ENCODE peak calls at places on chromosomes 3 and 15, in four cellular contexts. One of them, this sample, is unnamed.

GRCh38 chr3:71069797-71070196 is 513.7 kb downstream of the FOXP1 start:
- DNase-seq in sigmoid colon: peak
- DNase-seq in adrenal gland: peak
- DNase-seq in HCT116: no peak
- DNase-seq in this sample: peak

GRCh38 chr3:133851931-133852330 is 43.8 kb downstream of the RAB6B start:
- DNase-seq in sigmoid colon: no peak
- DNase-seq in adrenal gland: no peak
- DNase-seq in HCT116: no peak
- DNase-seq in this sample: no peak

GRCh38 chr3:169241575-169241927 is 422.0 kb downstream of the MECOM start:
- DNase-seq in sigmoid colon: no peak
- DNase-seq in adrenal gland: no peak
- DNase-seq in HCT116: no peak
- DNase-seq in this sample: no peak

GRCh38 chr15:73856458-73857192 is 16.7 kb upstream of the TBC1D21 start:
- DNase-seq in sigmoid colon: no peak
- DNase-seq in adrenal gland: no peak
- DNase-seq in HCT116: no peak
- DNase-seq in this sample: no peak

GRCh38 chr15:76994001-76994400 is 925 bp upstream of the PSTPIP1 start:
- DNase-seq in sigmoid colon: peak
- DNase-seq in adrenal gland: no peak
- DNase-seq in HCT116: no peak
- DNase-seq in this sample: no peak

GRCh38 chr3:127018306-127018828 is 35.5 kb downstream of the PLXNA1 start:
- DNase-seq in sigmoid colon: no peak
- DNase-seq in adrenal gland: no peak
- DNase-seq in HCT116: no peak
- DNase-seq in this sample: no peak

GRCh38 chr3:176995946-176996345 is 201.3 kb downstream of the TBL1XR1 start:
- DNase-seq in sigmoid colon: no peak
- DNase-seq in adrenal gland: no peak
- DNase-seq in HCT116: no peak
- DNase-seq in this sample: no peak

GRCh38 chr3:85560088-85560790 is 601.5 kb downstream of the CADM2 start:
- DNase-seq in sigmoid colon: no peak
- DNase-seq in adrenal gland: no peak
- DNase-seq in HCT116: no peak
- DNase-seq in this sample: no peak

GRCh38 chr3:129486057-129487035 is 42.1 kb upstream of the RHO start:
- DNase-seq in sigmoid colon: peak
- DNase-seq in adrenal gland: no peak
- DNase-seq in HCT116: no peak
- DNase-seq in this sample: no peak

GRCh38 chr3:68239542-68239941 is 585.1 kb upstream of the SUCLG2 start:
- DNase-seq in sigmoid colon: no peak
- DNase-seq in adrenal gland: no peak
- DNase-seq in HCT116: no peak
- DNase-seq in this sample: no peak

GRCh38 chr3:134320749-134321148 is 53.5 kb downstream of the AMOTL2 start:
- DNase-seq in sigmoid colon: peak
- DNase-seq in adrenal gland: no peak
- DNase-seq in HCT116: peak
- DNase-seq in this sample: no peak

GRCh38 chr15:70025413-70026296 is 72.1 kb downstream of the TLE3 start:
- DNase-seq in sigmoid colon: no peak
- DNase-seq in adrenal gland: no peak
- DNase-seq in HCT116: no peak
- DNase-seq in this sample: peak
- TF ChIP-seq POLR2A in sigmoid colon: no peak
- TF ChIP-seq POLR2A in adrenal gland: no peak
- TF ChIP-seq POLR2A in HCT116: no peak
- TF ChIP-seq POLR2A in this sample: no peak

DNA sequence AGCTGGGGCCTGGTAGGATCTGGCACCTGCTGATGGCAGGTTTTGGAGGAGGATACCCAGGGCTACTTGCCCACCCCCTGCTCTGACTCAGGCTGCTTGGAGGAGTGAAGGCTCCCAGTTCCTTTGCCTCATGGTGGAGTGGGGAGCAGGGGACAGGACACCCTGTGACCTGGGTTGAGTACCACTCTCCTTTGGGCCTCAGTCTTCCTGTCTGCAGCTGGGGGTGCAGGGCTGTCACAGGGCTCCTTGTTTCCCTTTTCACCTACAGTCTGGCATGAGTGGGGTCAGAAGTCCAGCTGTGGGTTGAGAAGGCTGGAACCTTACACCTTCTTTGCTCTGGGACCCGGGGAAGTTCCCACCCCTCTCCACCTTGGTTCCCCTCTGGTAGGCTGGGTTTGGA is 14.7 kb downstream of the SEMA3F start:
- DNase-seq in sigmoid colon: no peak
- DNase-seq in adrenal gland: no peak
- DNase-seq in HCT116: no peak
- DNase-seq in this sample: no peak
- H3K27ac ChIP-seq in sigmoid colon: peak
- H3K27ac ChIP-seq in adrenal gland: peak
- H3K27ac ChIP-seq in HCT116: no peak
- H3K27ac ChIP-seq in this sample: no peak

GRCh38 chr3:94115482-94115881 is 52.6 kb downstream of the NSUN3 start:
- DNase-seq in sigmoid colon: no peak
- DNase-seq in adrenal gland: no peak
- DNase-seq in HCT116: peak
- DNase-seq in this sample: no peak
- TF ChIP-seq CTCF in sigmoid colon: peak
- TF ChIP-seq CTCF in adrenal gland: no peak
- TF ChIP-seq CTCF in HCT116: peak
- TF ChIP-seq CTCF in this sample: no peak

GRCh38 chr3:150770662-150771061 is 7.7 kb upstream of the SIAH2 start:
- DNase-seq in sigmoid colon: no peak
- DNase-seq in adrenal gland: no peak
- DNase-seq in HCT116: no peak
- DNase-seq in this sample: no peak

GRCh38 chr3:150775001-150775599 is 12.1 kb upstream of the SIAH2 start:
- DNase-seq in sigmoid colon: no peak
- DNase-seq in adrenal gland: no peak
- DNase-seq in HCT116: no peak
- DNase-seq in this sample: no peak

GRCh38 chr3:150766742-150767141 is 3.8 kb upstream of the SIAH2 start:
- DNase-seq in sigmoid colon: no peak
- DNase-seq in adrenal gland: no peak
- DNase-seq in HCT116: no peak
- DNase-seq in this sample: no peak

GRCh38 chr3:150773616-150774192 is 10.7 kb upstream of the SIAH2 start:
- DNase-seq in sigmoid colon: no peak
- DNase-seq in adrenal gland: peak
- DNase-seq in HCT116: no peak
- DNase-seq in this sample: no peak

GRCh38 chr3:150771600-150771999 is 8.6 kb upstream of the SIAH2 start:
- DNase-seq in sigmoid colon: no peak
- DNase-seq in adrenal gland: peak
- DNase-seq in HCT116: no peak
- DNase-seq in this sample: no peak
- TF ChIP-seq POLR2A in sigmoid colon: no peak
- TF ChIP-seq POLR2A in adrenal gland: no peak
- TF ChIP-seq POLR2A in HCT116: no peak
- TF ChIP-seq POLR2A in this sample: no peak

GRCh38 chr3:141797819-141798405 is 34.7 kb downstream of the GRK7 start:
- DNase-seq in sigmoid colon: no peak
- DNase-seq in adrenal gland: peak
- DNase-seq in HCT116: no peak
- DNase-seq in this sample: peak

GRCh38 chr3:141795311-141795710 is 32.1 kb downstream of the GRK7 start:
- DNase-seq in sigmoid colon: no peak
- DNase-seq in adrenal gland: no peak
- DNase-seq in HCT116: no peak
- DNase-seq in this sample: no peak

GRCh38 chr3:141797167-141797773 is 34.1 kb downstream of the GRK7 start:
- DNase-seq in sigmoid colon: peak
- DNase-seq in adrenal gland: peak
- DNase-seq in HCT116: no peak
- DNase-seq in this sample: peak

GRCh38 chr3:141795719-141796435 is 32.7 kb downstream of the GRK7 start:
- DNase-seq in sigmoid colon: peak
- DNase-seq in adrenal gland: peak
- DNase-seq in HCT116: no peak
- DNase-seq in this sample: peak

GRCh38 chr3:141796436-141797166 is 33.4 kb downstream of the GRK7 start:
- DNase-seq in sigmoid colon: no peak
- DNase-seq in adrenal gland: peak
- DNase-seq in HCT116: no peak
- DNase-seq in this sample: peak
- H3K27ac ChIP-seq in sigmoid colon: peak
- H3K27ac ChIP-seq in adrenal gland: peak
- H3K27ac ChIP-seq in HCT116: no peak
- H3K27ac ChIP-seq in this sample: peak

GRCh38 chr3:125403789-125404188 is 28.7 kb upstream of the ZNF148 start:
- DNase-seq in sigmoid colon: no peak
- DNase-seq in adrenal gland: no peak
- DNase-seq in HCT116: no peak
- DNase-seq in this sample: no peak
- TF ChIP-seq CTCF in sigmoid colon: no peak
- TF ChIP-seq CTCF in adrenal gland: no peak
- TF ChIP-seq CTCF in HCT116: no peak
- TF ChIP-seq CTCF in this sample: no peak

GRCh38 chr3:49020335-49021212 is 1.3 kb upstream of the NDUFAF3 start:
- DNase-seq in sigmoid colon: peak
- DNase-seq in adrenal gland: peak
- DNase-seq in HCT116: no peak
- DNase-seq in this sample: peak

GRCh38 chr3:49021213-49021812 is 608 bp upstream of the NDUFAF3 start:
- DNase-seq in sigmoid colon: peak
- DNase-seq in adrenal gland: peak
- DNase-seq in HCT116: peak
- DNase-seq in this sample: peak

GRCh38 chr3:49022751-49023171 is 840 bp downstream of the NDUFAF3 start:
- DNase-seq in sigmoid colon: peak
- DNase-seq in adrenal gland: peak
- DNase-seq in HCT116: no peak
- DNase-seq in this sample: no peak

GRCh38 chr3:49023775-49024174 is 1.9 kb downstream of the NDUFAF3 start:
- DNase-seq in sigmoid colon: no peak
- DNase-seq in adrenal gland: no peak
- DNase-seq in HCT116: no peak
- DNase-seq in this sample: no peak

GRCh38 chr3:49021813-49022720 is at the start of gene NDUFAF3:
- DNase-seq in sigmoid colon: peak
- DNase-seq in adrenal gland: peak
- DNase-seq in HCT116: peak
- DNase-seq in this sample: peak
- TF ChIP-seq POLR2A in sigmoid colon: peak
- TF ChIP-seq POLR2A in adrenal gland: peak
- TF ChIP-seq POLR2A in HCT116: peak
- TF ChIP-seq POLR2A in this sample: no peak